ENCODE peak calls at places on chromosomes 1 and 21, in ten cellular contexts. H is AG09309, M is GM23338, N is lower leg skin, K is prostate gland, X is neural crest cell, U is astrocyte of the spinal cord, S is DND-41, P is Calu3, V is spleen. D is an unnamed sample.
A peak's percentile ranks its signal among the peaks of the same experiment; 100 is the strongest.

GRCh38 chr1:24643362-24644346 is 552 bp downstream of the SRRM1 start:
- DNase-seq in H (no peak), S (peak; percentile 44), V (peak; percentile 94), U (no peak), N (peak; percentile 29), P (no peak), M (peak; percentile 56), X (no peak), K (peak; percentile 10), D (peak; percentile 74)

GRCh38 chr1:207966521-207966920 is 55.6 kb upstream of the CD34 start:
- DNase-seq in H (no peak), S (no peak), M (no peak), U (no peak), K (no peak), P (no peak), V (no peak), X (no peak), N (no peak), D (no peak)

GRCh38 chr21:45979651-45980050 is 1.9 kb upstream of the COL6A1 start:
- DNase-seq in V (no peak), X (no peak), M (no peak), N (no peak), P (no peak), S (no peak), U (no peak), K (no peak), H (no peak), D (no peak)

GRCh38 chr1:118951270-118951936 is 36.7 kb downstream of the TBX15 start:
- DNase-seq in P (no peak), K (no peak), U (no peak), X (no peak), M (no peak), N (no peak), V (no peak), S (no peak), H (no peak), D (no peak)

GRCh38 chr1:79355073-79355472 is 348.5 kb upstream of the ADGRL4 start:
- DNase-seq in X (no peak), S (no peak), M (no peak), P (no peak), K (no peak), N (no peak), H (peak; percentile 35), U (peak; percentile 48), V (no peak), D (no peak)

GRCh38 chr1:42953182-42954180 is 5.2 kb downstream of the SLC2A1 start:
- DNase-seq in P (no peak), V (no peak), U (no peak), M (no peak), H (no peak), X (no peak), N (no peak), K (no peak), S (no peak), D (no peak)

GRCh38 chr1:166884040-166884642 is 8.1 kb upstream of the TADA1 start:
- DNase-seq in M (peak; percentile 94), U (peak; percentile 33), S (no peak), V (peak; percentile 81), K (peak; percentile 10), X (peak; percentile 70), P (peak; percentile 72), H (no peak), N (no peak), D (peak; percentile 74)

GRCh38 chr1:9631613-9632012 is 19.9 kb upstream of the PIK3CD start:
- DNase-seq in K (no peak), N (no peak), U (no peak), V (no peak), H (no peak), S (no peak), X (no peak), P (no peak), M (no peak), D (no peak)

GRCh38 chr1:213260322-213261075 is 209.5 kb downstream of the RPS6KC1 start:
- DNase-seq in M (peak; percentile 61), U (no peak), S (no peak), H (no peak), N (no peak), X (no peak), V (no peak), K (no peak), P (no peak), D (no peak)

GRCh38 chr1:71770121-71770520 is 512.2 kb downstream of the NEGR1 start:
- DNase-seq in S (no peak), K (no peak), H (peak; percentile 46), P (no peak), U (peak; percentile 83), V (no peak), M (no peak), X (no peak), N (no peak), D (no peak)

GRCh38 chr1:25816112-25816718 is 3.5 kb upstream of the MTFR1L start:
- DNase-seq in S (no peak), X (no peak), M (no peak), P (no peak), H (no peak), N (no peak), V (no peak), K (no peak), U (no peak), D (no peak)

GRCh38 chr1:25819496-25820246 is at the start of gene MTFR1L:
- DNase-seq in S (peak; percentile 91), U (peak; percentile 73), M (peak; percentile 92), K (peak; percentile 86), X (peak; percentile 67), V (peak; percentile 98), H (no peak), P (peak; percentile 81), N (peak; percentile 87), D (peak; percentile 85)

GRCh38 chr1:25818569-25818968 is 1.2 kb upstream of the MTFR1L start:
- DNase-seq in S (no peak), M (no peak), H (no peak), N (no peak), V (no peak), P (no peak), K (no peak), X (no peak), U (no peak), D (no peak)

GRCh38 chr1:25820247-25821111 is 725 bp downstream of the MTFR1L start:
- DNase-seq in V (peak; percentile 93), M (peak; percentile 80), S (peak; percentile 80), U (peak; percentile 59), H (no peak), X (no peak), N (no peak), P (peak; percentile 31), K (no peak), D (no peak)

DNA sequence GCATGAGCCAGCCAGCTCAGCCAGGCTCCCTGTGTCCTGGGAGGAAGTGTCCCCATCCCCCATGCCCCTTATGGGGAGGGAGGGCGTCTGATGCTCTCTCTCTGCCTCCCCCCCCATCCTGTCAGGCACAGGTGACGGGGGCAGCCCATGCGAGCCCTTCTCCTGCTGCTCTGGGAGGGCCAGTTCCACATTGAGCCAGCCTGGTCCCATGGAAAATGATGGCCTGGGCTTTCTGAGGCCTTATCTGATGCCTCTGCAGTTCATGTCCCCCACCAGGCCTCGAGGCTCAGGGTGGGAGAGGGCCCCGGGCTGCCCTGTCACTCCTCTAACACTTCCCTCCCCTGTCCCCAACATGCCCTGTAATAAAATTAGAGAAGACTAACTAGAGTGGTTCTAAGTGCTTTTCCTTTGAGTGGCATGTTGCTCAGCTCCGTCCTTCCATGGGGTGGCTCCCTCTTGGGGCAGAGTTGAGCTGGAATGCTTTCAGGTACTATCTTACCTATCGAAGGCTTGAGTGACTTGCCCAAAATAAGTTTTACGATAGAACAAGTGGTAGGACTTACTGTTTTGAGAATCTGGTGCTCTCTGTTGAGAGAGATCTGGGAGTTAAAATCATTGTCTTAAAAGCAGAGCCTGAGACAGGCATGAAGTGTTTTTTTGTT is 1.8 kb upstream of the MTFR1L start:
- DNase-seq in H (no peak), P (no peak), X (no peak), N (no peak), K (no peak), S (no peak), V (no peak), U (no peak), M (peak; percentile 69), D (no peak)
- TF ChIP-seq CTCF in H (peak; percentile 20), P (no peak), X (peak; percentile 40), N (no peak), K (peak; percentile 33), S (peak; percentile 11), V (no peak), U (no peak), M (peak; percentile 67), D (peak; percentile 24)

DNA sequence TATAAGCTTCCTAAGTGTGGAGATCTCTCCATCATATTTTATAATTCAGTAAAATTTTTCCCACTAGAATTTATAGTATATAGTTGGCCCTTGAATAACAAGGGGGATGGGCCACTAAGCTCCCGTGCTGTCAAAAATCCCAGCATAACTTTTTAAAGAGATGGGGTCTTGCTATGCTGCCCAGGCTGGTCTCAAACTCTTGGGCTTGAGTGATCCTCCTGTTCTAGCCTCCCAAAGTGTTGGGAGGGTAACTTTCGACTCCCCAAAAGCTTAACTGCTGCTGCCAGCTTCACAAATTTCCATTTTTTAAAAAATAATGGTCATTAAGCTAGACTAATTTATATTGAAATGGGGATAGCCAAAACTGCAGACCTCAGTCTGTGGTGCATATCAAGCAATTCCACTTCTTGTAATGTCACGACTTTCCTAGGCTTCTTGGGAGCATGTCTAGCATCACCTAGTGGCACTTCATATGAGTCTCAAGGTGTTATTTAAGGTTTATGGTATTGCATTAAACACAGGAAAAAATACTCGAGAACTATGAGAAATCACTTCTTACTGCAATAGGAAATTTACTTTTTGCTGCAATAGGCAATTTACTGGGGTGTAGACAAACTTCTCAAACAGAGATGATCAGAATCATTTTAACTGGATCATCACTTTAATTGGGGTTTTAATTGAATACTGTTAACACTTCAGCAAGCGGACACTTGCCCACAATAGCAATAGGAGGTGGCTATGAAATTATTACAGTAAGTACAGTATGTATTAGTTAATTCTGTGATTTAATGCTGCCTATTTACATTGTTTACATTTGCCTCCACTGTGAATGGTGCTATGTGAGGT is 19.3 kb upstream of the ACTA1 start:
- DNase-seq in P (no peak), K (no peak), X (no peak), N (no peak), M (peak; percentile 49), V (no peak), S (no peak), H (no peak), U (peak; percentile 24), D (no peak)
- TF ChIP-seq CTCF in P (no peak), K (peak; percentile 50), X (peak; percentile 66), N (no peak), M (peak; percentile 76), V (no peak), S (peak; percentile 44), H (peak; percentile 64), U (peak; percentile 59), D (peak; percentile 65)

GRCh38 chr1:18926315-18927081 is 24.1 kb upstream of the ALDH4A1 start:
- DNase-seq in N (peak; percentile 72), U (peak; percentile 93), M (no peak), P (peak; percentile 64), H (no peak), S (peak; percentile 91), V (peak; percentile 92), K (no peak), X (no peak), D (no peak)
- TF ChIP-seq CTCF in N (no peak), U (no peak), M (no peak), P (no peak), H (no peak), S (no peak), V (peak; percentile 13), K (no peak), X (no peak), D (no peak)

DNA sequence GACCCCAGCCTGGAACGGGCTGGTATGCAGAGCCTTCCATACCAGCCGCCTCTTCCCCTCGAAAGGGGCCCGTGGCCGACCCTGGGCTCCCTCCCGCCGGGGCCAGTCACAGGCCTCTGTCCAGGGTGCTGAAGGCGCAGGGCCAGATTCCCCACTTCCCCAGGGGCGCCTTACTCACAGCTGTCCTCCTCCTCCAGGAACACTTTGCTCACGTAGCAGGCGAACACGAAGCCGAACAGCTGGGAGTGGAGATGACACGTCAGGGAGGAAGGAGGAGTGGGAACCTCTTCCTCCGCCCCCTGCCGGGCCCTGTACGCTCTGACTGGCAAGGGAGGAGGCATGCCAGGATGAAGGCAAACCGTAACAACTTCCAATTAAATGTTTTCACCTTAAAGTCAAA is 57.3 kb downstream of the NKAIN1 start:
- DNase-seq in H (peak; percentile 71), K (peak; percentile 64), S (peak; percentile 76), P (peak; percentile 84), V (peak; percentile 82), X (peak; percentile 75), U (peak; percentile 84), N (peak; percentile 60), M (peak; percentile 91), D (peak; percentile 84)
- TF ChIP-seq CTCF in H (peak; percentile 45), K (peak; percentile 12), S (peak; percentile 50), P (peak; percentile 31), V (no peak), X (peak; percentile 49), U (peak; percentile 30), N (no peak), M (no peak), D (peak; percentile 22)

D was measured in type B pancreatic cell.